ENCODE peak calls at places on chromosome 20, in six cellular contexts. V, S, F, Z, B and X are unnamed samples.

GRCh38 chr20:24950128-24950835 is 1.2 kb downstream of the CST7 start:
- DNase-seq in V (no peak), S (no peak), F (no peak), Z (no peak), B (no peak), X (no peak)

GRCh38 chr20:44432618-44433577 is 42.8 kb upstream of the TTPAL start:
- DNase-seq in V (no peak), S (no peak), F (no peak), Z (no peak), B (no peak), X (no peak)

GRCh38 chr20:20233041-20233514 is 134.8 kb upstream of the INSM1 start:
- DNase-seq in V (no peak), S (no peak), F (peak; percentile 37), Z (no peak), B (no peak), X (no peak)

GRCh38 chr20:37968726-37969401 is 64.4 kb downstream of the TTI1 start:
- DNase-seq in V (no peak), S (no peak), F (no peak), Z (no peak), B (no peak), X (no peak)

GRCh38 chr20:23048283-23049200 is 930 bp downstream of the THBD start:
- DNase-seq in V (peak; percentile 37), S (peak; percentile 57), F (peak; percentile 40), Z (peak; percentile 69), B (no peak), X (no peak)

GRCh38 chr20:56249244-56249955 is 868 bp downstream of the MC3R start:
- DNase-seq in V (no peak), S (peak; percentile 22), F (peak; percentile 1), Z (no peak), B (no peak), X (no peak)

GRCh38 chr20:54103762-54104600 is 33.6 kb upstream of the BCAS1 start:
- DNase-seq in V (no peak), S (no peak), F (no peak), Z (no peak), B (no peak), X (no peak)

GRCh38 chr20:653590-654426 is 808 bp upstream of the SRXN1 start:
- DNase-seq in V (no peak), S (no peak), F (no peak), Z (no peak), B (no peak), X (no peak)

GRCh38 chr20:53284141-53285055 is 309.2 kb downstream of the ZNF217 start:
- DNase-seq in V (no peak), S (no peak), F (no peak), Z (no peak), B (no peak), X (no peak)

GRCh38 chr20:57396638-57397003 is 5.4 kb downstream of the RBM38 start:
- DNase-seq in V (no peak), S (no peak), F (no peak), Z (no peak), B (no peak), X (no peak)

GRCh38 chr20:21189761-21190523 is 64.1 kb downstream of the KIZ start:
- DNase-seq in V (no peak), S (no peak), F (no peak), Z (no peak), B (no peak), X (no peak)

GRCh38 chr20:50041238-50041915 is 58.6 kb downstream of the SNAI1 start:
- DNase-seq in V (no peak), S (no peak), F (no peak), Z (no peak), B (no peak), X (no peak)

DNA sequence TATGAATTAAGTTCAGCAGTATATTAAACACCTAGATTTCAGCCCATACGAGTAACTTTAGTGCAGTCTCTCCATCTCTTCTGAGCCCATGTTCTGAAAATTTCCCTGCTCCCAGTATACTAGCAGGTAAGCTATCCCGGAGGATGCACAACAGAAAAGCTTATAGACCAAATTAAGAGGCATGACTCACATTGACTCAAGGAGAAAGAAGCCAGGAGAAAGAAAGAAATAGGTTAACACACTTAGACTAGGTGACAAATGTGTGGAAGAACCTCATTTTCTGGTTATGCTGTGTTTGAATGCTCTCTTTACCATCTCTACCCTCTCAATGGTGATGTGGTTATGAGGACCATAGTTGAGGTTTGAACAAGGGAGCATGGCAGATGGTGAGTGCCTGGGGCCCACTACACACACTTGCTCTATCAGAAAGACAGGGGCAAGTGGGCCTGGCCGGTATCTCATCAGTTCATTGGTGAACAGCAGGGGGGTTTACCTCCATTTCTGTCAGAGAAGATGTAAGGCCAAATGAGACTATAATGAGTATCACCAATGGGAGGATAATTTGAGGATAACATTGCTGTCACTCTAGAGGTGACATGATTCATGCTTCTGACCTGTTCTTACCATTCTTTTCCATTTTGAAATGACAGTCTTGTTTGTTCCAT is 902.3 kb upstream of the FLRT3 start:
- DNase-seq in V (no peak), S (no peak), F (no peak), Z (no peak), B (no peak), X (no peak)
- H3K4me3 ChIP-seq in V (no peak overlapping the region), S (no peak overlapping the region), F (no peak overlapping the region), Z (no peak overlapping the region), B (no peak overlapping the region), X (no peak overlapping the region)

GRCh38 chr20:48656120-48656519 is 171.7 kb downstream of the PREX1 start:
- DNase-seq in V (no peak), S (no peak), F (no peak), Z (no peak), B (no peak), X (no peak)
- H3K27ac ChIP-seq in V (no peak overlapping the region), S (no peak overlapping the region), F (no peak overlapping the region), Z (no peak overlapping the region), B (no peak overlapping the region), X (no peak overlapping the region)

DNA sequence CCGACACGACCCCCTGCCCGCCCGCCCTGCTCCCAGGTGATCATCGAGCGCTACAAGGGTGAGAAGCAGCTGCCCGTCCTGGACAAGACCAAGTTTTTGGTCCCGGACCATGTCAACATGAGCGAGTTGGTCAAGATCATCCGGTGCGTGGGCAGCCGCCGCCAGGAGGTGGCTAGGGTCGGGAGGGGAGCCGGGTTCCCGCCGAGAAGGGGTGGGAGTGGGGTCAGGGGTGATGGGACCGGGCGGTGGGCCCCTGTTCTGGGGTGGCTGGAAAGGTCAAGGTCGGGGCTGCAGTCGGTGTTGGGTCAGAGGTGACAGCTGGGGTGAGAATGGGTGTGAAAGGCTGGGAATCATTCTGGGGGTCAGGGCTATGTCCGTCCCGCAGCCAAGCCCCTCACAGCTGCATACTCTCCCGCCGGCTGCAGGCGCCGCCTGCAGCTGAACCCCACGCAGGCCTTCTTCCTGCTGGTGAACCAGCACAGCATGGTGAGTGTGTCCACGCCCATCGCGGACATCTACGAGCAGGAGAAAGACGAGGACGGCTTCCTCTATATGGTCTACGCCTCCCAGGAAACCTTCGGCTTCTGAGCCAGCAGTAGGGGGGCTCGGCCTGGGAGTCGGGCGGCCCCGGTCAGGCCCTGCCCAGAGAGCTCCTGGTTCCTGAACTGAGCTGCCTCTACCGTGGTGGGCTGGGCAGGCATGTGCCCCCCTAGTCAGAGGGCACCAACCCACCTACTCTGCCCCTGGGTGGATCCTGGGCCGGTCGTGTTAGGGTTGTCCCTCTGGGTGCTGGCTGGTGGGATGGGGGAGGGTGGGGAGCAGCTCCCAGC is 1.0 kb downstream of the MAP1LC3A start:
- DNase-seq in V (no peak), S (no peak), F (peak; percentile 26), Z (no peak), B (no peak), X (no peak)
- H3K4me3 ChIP-seq in V (peak overlapping the region; percentile 69), S (no peak overlapping the region), F (peak overlapping the region; percentile 39), Z (peak overlapping the region; percentile 94), B (no peak overlapping the region), X (peak overlapping the region; percentile 73)

GRCh38 chr20:48058611-48059559 is 273.6 kb upstream of the SULF2 start:
- DNase-seq in V (no peak), S (no peak), F (no peak), Z (no peak), B (no peak), X (no peak)

GRCh38 chr20:48056218-48056617 is 270.9 kb upstream of the SULF2 start:
- DNase-seq in V (no peak), S (no peak), F (no peak), Z (no peak), B (no peak), X (no peak)

GRCh38 chr20:48057251-48057650 is 272.0 kb upstream of the SULF2 start:
- DNase-seq in V (no peak), S (no peak), F (no peak), Z (no peak), B (no peak), X (no peak)

GRCh38 chr20:48060841-48061720 is 275.8 kb upstream of the SULF2 start:
- DNase-seq in V (no peak), S (no peak), F (no peak), Z (no peak), B (no peak), X (no peak)

GRCh38 chr20:48057739-48058138 is 272.5 kb upstream of the SULF2 start:
- DNase-seq in V (no peak), S (no peak), F (no peak), Z (no peak), B (no peak), X (no peak)
- H3K27ac ChIP-seq in V (no peak overlapping the region), S (no peak overlapping the region), F (no peak overlapping the region), Z (no peak overlapping the region), B (no peak overlapping the region), X (no peak overlapping the region)

GRCh38 chr20:58655328-58656094 is 4.4 kb downstream of the STX16 start:
- DNase-seq in V (no peak), S (no peak), F (no peak), Z (no peak), B (no peak), X (no peak)
- H3K4me3 ChIP-seq in V (no peak overlapping the region), S (no peak overlapping the region), F (peak overlapping the region; percentile 3), Z (no peak overlapping the region), B (peak overlapping the region; percentile 90), X (no peak overlapping the region)